ENCODE peak calls at places on chromosomes 6 and 20, in nine cellular contexts. Z is DMS 273 treated with DMSO at 0.1 percent for 48 hours; P is H7; F is memory B cell; Y is HTR-8/SVneo; U is CD8-positive, alpha-beta T cell; S is activated CD4-positive, alpha-beta T cell treated with anti-CD3 and anti-CD28 coated beads for 48 hours; N is OCI-M1; O is IMR-90. C is an unnamed sample.

GRCh38 chr6:54921891-54922290 is 75.3 kb downstream of the FAM83B start:
- DNase-seq in Z (no peak), P (no peak), F (no peak), Y (no peak), U (no peak), S (no peak), N (no peak), O (no peak), C (no peak)

GRCh38 chr6:51139841-51140462 is 321.3 kb downstream of the TFAP2B start:
- DNase-seq in Z (no peak), P (no peak), F (no peak), Y (no peak), U (no peak), S (no peak), N (no peak), O (no peak), C (no peak)

GRCh38 chr20:48885237-48885636 is 36.3 kb upstream of the ARFGEF2 start:
- DNase-seq in Z (no peak), P (no peak), F (no peak), Y (no peak), U (no peak), S (no peak), N (no peak), O (no peak), C (no peak)

GRCh38 chr20:48040051-48040450 is 254.8 kb upstream of the SULF2 start:
- DNase-seq in Z (no peak), P (no peak), F (no peak), Y (no peak), U (no peak), S (no peak), N (no peak), O (no peak), C (no peak)

GRCh38 chr6:683742-684440 is 9.0 kb downstream of the EXOC2 start:
- DNase-seq in Z (peak; percentile 69), P (peak; percentile 78), F (no peak), Y (peak; percentile 91), U (no peak), S (no peak), N (peak; percentile 90), O (peak; percentile 88), C (peak; percentile 65)

GRCh38 chr20:33868571-33868970 is 57.4 kb downstream of the CHMP4B start:
- DNase-seq in Z (no peak), P (no peak), F (no peak), Y (no peak), U (no peak), S (no peak), N (no peak), O (no peak), C (no peak)

GRCh38 chr6:128029841-128030240 is 129.0 kb upstream of the THEMIS start:
- DNase-seq in Z (no peak), P (no peak), F (no peak), Y (no peak), U (no peak), S (no peak), N (no peak), O (no peak), C (no peak)

GRCh38 chr6:27280064-27280539 is 32.0 kb downstream of the POM121L2 start:
- DNase-seq in Z (peak; percentile 66), P (peak; percentile 68), F (no peak), Y (peak; percentile 39), U (no peak), S (peak; percentile 66), N (peak; percentile 88), O (peak; percentile 53), C (peak; percentile 24)

GRCh38 chr6:34248198-34248726 is 544 bp downstream of the SMIM29 start:
- DNase-seq in Z (no peak), P (peak; percentile 76), F (no peak), Y (no peak), U (no peak), S (peak; percentile 59), N (peak; percentile 71), O (peak; percentile 18), C (peak; percentile 61)

GRCh38 chr20:35492352-35492751 is 37.0 kb downstream of the CEP250 start:
- DNase-seq in Z (no peak), P (no peak), F (no peak), Y (no peak), U (no peak), S (no peak), N (no peak), O (no peak), C (no peak)

GRCh38 chr6:159959165-159959975 is 9.5 kb upstream of the IGF2R start:
- DNase-seq in Z (peak; percentile 13), P (no peak), F (peak; percentile 31), Y (no peak), U (no peak), S (no peak), N (peak; percentile 82), O (no peak), C (no peak)

GRCh38 chr20:24705486-24705885 is 236.1 kb downstream of the SYNDIG1 start:
- DNase-seq in Z (no peak), P (no peak), F (no peak), Y (no peak), U (no peak), S (no peak), N (no peak), O (no peak), C (no peak)

GRCh38 chr6:126117251-126117650 is 130.9 kb downstream of the TRMT11 start:
- DNase-seq in Z (no peak), P (no peak), F (no peak), Y (no peak), U (no peak), S (no peak), N (no peak), O (peak; percentile 60), C (no peak)

C was measured in SW480.